ENCODE peak calls at places on chromosomes 13 and 19, in ten cellular contexts. G is astrocyte of the cerebellum, D is mesenchymal stem cell, R is GM06990, P is neural progenitor cell, I is lower leg skin, E is hepatocyte, Y is psoas muscle, Z is ovary, S is skeletal muscle cell. O is an unnamed sample.

GRCh38 chr19:1122972-1123363 is 19.2 kb downstream of the GPX4 start:
- DNase-seq in G (no peak), D (peak), R (peak), P (peak), I (no peak), E (peak), Y (peak), Z (peak), S (no peak), O (peak)

GRCh38 chr19:42270346-42271044 is 1.4 kb downstream of the CIC start:
- DNase-seq in G (no peak), D (peak), R (peak), P (no peak), I (no peak), E (no peak), Y (peak), Z (peak), S (no peak), O (no peak)

GRCh38 chr19:952680-953500 is 27.1 kb downstream of the ARID3A start:
- DNase-seq in G (no peak), D (peak), R (no peak), P (no peak), I (no peak), E (peak), Y (no peak), Z (peak), S (no peak), O (peak)

GRCh38 chr19:30063184-30064020 is 121.4 kb downstream of the URI1 start:
- DNase-seq in G (no peak), D (no peak), R (no peak), P (no peak), I (no peak), E (no peak), Y (no peak), Z (no peak), S (no peak), O (peak)

GRCh38 chr19:10565028-10565566 is 713 bp downstream of the KRI1 start:
- DNase-seq in G (no peak), D (peak), R (peak), P (peak), I (no peak), E (peak), Y (peak), Z (peak), S (no peak), O (peak)

GRCh38 chr13:68047889-68048288 is 817.8 kb upstream of the PCDH9 start:
- DNase-seq in G (no peak), D (no peak), R (no peak), P (peak), I (no peak), E (no peak), Y (no peak), Z (no peak), S (no peak), O (no peak)

GRCh38 chr13:47175172-47175806 is 278.4 kb upstream of the HTR2A start:
- DNase-seq in G (peak), D (peak), R (no peak), P (no peak), I (no peak), E (no peak), Y (no peak), Z (no peak), S (peak), O (no peak)

GRCh38 chr13:23673354-23673753 is 103.1 kb downstream of the TNFRSF19 start:
- DNase-seq in G (peak), D (peak), R (no peak), P (no peak), I (no peak), E (peak), Y (no peak), Z (no peak), S (peak), O (peak)

GRCh38 chr19:45443462-45444317 is 20.0 kb upstream of the ERCC1 start:
- DNase-seq in G (peak), D (peak), R (peak), P (peak), I (peak), E (peak), Y (peak), Z (peak), S (peak), O (peak)

GRCh38 chr19:1360818-1361461 is 22.8 kb upstream of the NDUFS7 start:
- DNase-seq in G (peak), D (no peak), R (no peak), P (peak), I (peak), E (peak), Y (peak), Z (peak), S (peak), O (peak)

GRCh38 chr13:27233964-27234363 is 17.4 kb upstream of the RPL21 start:
- DNase-seq in G (no peak), D (no peak), R (no peak), P (no peak), I (no peak), E (no peak), Y (no peak), Z (no peak), S (no peak), O (no peak)

GRCh38 chr13:24075137-24075975 is 85.2 kb upstream of the SPATA13 start:
- DNase-seq in G (no peak), D (no peak), R (no peak), P (no peak), I (no peak), E (no peak), Y (no peak), Z (no peak), S (no peak), O (no peak)

GRCh38 chr13:77113496-77113895 is 86.5 kb upstream of the FBXL3 start:
- DNase-seq in G (no peak), D (peak), R (no peak), P (no peak), I (no peak), E (no peak), Y (no peak), Z (no peak), S (no peak), O (no peak)

DNA sequence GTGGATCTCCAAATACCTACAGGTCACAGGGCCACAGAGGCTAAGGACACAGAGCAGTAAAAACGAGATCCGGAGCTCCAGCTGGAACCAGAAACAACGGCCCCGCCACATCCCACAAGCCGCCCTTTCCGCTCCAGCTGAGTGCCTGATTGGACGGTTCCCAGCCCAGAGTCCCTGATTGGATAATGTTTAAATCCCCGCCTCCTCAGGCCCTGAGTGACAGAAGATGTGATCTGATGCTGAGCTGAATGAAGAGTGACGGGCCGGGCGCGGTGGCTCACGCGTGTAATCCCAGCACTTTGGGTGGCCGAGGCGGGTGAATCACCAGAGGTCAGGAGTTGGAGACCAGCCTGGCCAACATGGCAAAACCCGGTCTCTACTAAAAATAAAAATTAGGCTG is at the start of gene ZNF99:
- DNase-seq in G (no peak), D (no peak), R (no peak), P (no peak), I (no peak), E (no peak), Y (peak), Z (peak), S (no peak), O (no peak)
- H3K4me3 ChIP-seq in G (no peak), D (no peak), R (no peak), P (no peak), I (no peak), E (no peak), Y (peak), Z (peak), S (no peak), O (no peak)

GRCh38 chr19:16458391-16459128 is 13.2 kb downstream of the EPS15L1 start:
- DNase-seq in G (no peak), D (no peak), R (no peak), P (no peak), I (no peak), E (no peak), Y (no peak), Z (no peak), S (no peak), O (peak)

GRCh38 chr19:16457954-16458331 is 13.8 kb downstream of the EPS15L1 start:
- DNase-seq in G (no peak), D (no peak), R (no peak), P (no peak), I (no peak), E (no peak), Y (peak), Z (peak), S (no peak), O (no peak)

GRCh38 chr19:16455489-16455888 is 16.3 kb downstream of the EPS15L1 start:
- DNase-seq in G (no peak), D (no peak), R (no peak), P (no peak), I (no peak), E (no peak), Y (no peak), Z (no peak), S (no peak), O (no peak)

GRCh38 chr19:16456652-16457194 is 15.0 kb downstream of the EPS15L1 start:
- DNase-seq in G (no peak), D (peak), R (no peak), P (no peak), I (no peak), E (no peak), Y (no peak), Z (no peak), S (no peak), O (peak)

GRCh38 chr19:16457195-16457953 is 14.4 kb downstream of the EPS15L1 start:
- DNase-seq in G (no peak), D (peak), R (peak), P (peak), I (no peak), E (no peak), Y (peak), Z (peak), S (peak), O (peak)
- H3K4me3 ChIP-seq in G (no peak), D (no peak), R (peak), P (no peak), I (no peak), E (no peak), Y (peak), Z (no peak), S (no peak), O (no peak)

GRCh38 chr19:18390075-18390909 is 4.3 kb downstream of the GDF15 start:
- DNase-seq in G (no peak), D (peak), R (no peak), P (no peak), I (no peak), E (no peak), Y (no peak), Z (no peak), S (no peak), O (peak)

GRCh38 chr19:18389095-18389735 is 3.3 kb downstream of the GDF15 start:
- DNase-seq in G (no peak), D (no peak), R (no peak), P (no peak), I (no peak), E (no peak), Y (no peak), Z (no peak), S (no peak), O (no peak)

GRCh38 chr19:18387395-18387794 is 1.4 kb downstream of the GDF15 start:
- DNase-seq in G (no peak), D (peak), R (no peak), P (no peak), I (no peak), E (peak), Y (no peak), Z (no peak), S (no peak), O (no peak)

GRCh38 chr19:18389736-18390074 is 3.7 kb downstream of the GDF15 start:
- DNase-seq in G (no peak), D (no peak), R (no peak), P (no peak), I (no peak), E (no peak), Y (no peak), Z (no peak), S (no peak), O (no peak)

DNA sequence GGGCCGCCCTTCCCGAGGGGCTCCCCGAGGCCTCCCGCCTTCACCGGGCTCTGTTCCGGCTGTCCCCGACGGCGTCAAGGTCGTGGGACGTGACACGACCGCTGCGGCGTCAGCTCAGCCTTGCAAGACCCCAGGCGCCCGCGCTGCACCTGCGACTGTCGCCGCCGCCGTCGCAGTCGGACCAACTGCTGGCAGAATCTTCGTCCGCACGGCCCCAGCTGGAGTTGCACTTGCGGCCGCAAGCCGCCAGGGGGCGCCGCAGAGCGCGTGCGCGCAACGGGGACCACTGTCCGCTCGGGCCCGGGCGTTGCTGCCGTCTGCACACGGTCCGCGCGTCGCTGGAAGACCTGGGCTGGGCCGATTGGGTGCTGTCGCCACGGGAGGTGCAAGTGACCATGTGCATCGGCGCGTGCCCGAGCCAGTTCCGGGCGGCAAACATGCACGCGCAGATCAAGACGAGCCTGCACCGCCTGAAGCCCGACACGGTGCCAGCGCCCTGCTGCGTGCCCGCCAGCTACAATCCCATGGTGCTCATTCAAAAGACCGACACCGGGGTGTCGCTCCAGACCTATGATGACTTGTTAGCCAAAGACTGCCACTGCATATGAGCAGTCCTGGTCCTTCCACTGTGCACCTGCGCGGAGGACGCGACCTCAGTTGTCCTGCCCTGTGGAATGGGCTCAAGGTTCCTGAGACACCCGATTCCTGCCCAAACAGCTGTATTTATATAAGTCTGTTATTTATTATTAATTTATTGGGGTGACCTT is 2.6 kb downstream of the GDF15 start:
- DNase-seq in G (no peak), D (peak), R (peak), P (peak), I (peak), E (peak), Y (peak), Z (peak), S (no peak), O (peak)
- H3K4me3 ChIP-seq in G (peak), D (peak), R (peak), P (peak), I (no peak), E (no peak), Y (peak), Z (peak), S (peak), O (peak)

GRCh38 chr13:50152224-50152623 is 137.0 kb downstream of the KCNRG start:
- DNase-seq in G (no peak), D (no peak), R (no peak), P (no peak), I (no peak), E (no peak), Y (no peak), Z (no peak), S (no peak), O (no peak)
- H3K4me3 ChIP-seq in G (no peak), D (no peak), R (no peak), P (no peak), I (no peak), E (no peak), Y (peak), Z (no peak), S (no peak), O (no peak)

DNA sequence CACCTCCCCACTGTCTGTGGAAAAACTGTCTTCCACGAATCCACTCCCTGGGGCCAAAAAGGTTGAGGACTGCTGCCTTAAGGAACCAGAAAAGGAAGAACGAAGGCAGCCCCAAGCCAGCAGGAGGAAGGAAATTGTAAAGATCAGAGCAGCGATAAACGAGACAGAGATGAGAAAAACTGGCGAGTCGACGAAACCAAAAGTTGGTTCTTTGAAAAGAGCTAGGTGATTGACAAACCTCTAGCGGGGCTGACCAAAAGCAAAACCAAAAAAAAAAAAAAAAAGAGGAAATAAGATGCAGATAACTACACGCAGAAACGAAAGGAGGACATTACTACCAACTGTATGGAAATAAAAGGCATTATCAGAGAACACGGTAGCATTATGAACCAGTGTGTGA is 76.9 kb downstream of the GADD45B start:
- DNase-seq in G (no peak), D (peak), R (peak), P (no peak), I (no peak), E (no peak), Y (no peak), Z (no peak), S (no peak), O (peak)
- H3K4me3 ChIP-seq in G (no peak), D (no peak), R (no peak), P (no peak), I (no peak), E (no peak), Y (no peak), Z (peak), S (peak), O (no peak)

DNA sequence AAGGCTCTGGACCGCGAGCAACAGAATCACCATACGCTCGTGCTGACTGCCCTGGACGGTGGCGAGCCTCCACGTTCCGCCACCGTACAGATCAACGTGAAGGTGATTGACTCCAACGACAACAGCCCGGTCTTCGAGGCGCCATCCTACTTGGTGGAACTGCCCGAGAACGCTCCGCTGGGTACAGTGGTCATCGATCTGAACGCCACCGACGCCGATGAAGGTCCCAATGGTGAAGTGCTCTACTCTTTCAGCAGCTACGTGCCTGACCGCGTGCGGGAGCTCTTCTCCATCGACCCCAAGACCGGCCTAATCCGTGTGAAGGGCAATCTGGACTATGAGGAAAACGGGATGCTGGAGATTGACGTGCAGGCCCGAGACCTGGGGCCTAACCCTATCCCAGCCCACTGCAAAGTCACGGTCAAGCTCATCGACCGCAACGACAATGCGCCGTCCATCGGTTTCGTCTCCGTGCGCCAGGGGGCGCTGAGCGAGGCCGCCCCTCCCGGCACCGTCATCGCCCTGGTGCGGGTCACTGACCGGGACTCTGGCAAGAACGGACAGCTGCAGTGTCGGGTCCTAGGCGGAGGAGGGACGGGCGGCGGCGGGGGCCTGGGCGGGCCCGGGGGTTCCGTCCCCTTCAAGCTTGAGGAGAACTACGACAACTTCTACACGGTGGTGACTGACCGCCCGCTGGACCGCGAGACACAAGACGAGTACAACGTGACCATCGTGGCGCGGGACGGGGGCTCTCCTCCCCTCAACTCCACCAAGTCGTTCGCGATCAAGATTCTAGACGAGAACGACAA is 1.8 kb downstream of the PCDH17 start:
- DNase-seq in G (no peak), D (no peak), R (no peak), P (peak), I (no peak), E (peak), Y (peak), Z (peak), S (no peak), O (peak)
- H3K4me3 ChIP-seq in G (peak), D (no peak), R (no peak), P (peak), I (no peak), E (peak), Y (peak), Z (peak), S (no peak), O (peak)

GRCh38 chr19:38250428-38250820 is 5.8 kb downstream of the PPP1R14A start:
- DNase-seq in G (no peak), D (no peak), R (no peak), P (no peak), I (no peak), E (no peak), Y (no peak), Z (no peak), S (no peak), O (peak)
- H3K4me3 ChIP-seq in G (no peak), D (no peak), R (no peak), P (no peak), I (no peak), E (no peak), Y (no peak), Z (no peak), S (no peak), O (no peak)

GRCh38 chr19:3645726-3646125 is 19.1 kb upstream of the CACTIN start:
- DNase-seq in G (no peak), D (no peak), R (no peak), P (no peak), I (no peak), E (no peak), Y (no peak), Z (no peak), S (no peak), O (no peak)
- H3K4me3 ChIP-seq in G (no peak), D (no peak), R (no peak), P (no peak), I (no peak), E (no peak), Y (no peak), Z (no peak), S (no peak), O (no peak)

DNA sequence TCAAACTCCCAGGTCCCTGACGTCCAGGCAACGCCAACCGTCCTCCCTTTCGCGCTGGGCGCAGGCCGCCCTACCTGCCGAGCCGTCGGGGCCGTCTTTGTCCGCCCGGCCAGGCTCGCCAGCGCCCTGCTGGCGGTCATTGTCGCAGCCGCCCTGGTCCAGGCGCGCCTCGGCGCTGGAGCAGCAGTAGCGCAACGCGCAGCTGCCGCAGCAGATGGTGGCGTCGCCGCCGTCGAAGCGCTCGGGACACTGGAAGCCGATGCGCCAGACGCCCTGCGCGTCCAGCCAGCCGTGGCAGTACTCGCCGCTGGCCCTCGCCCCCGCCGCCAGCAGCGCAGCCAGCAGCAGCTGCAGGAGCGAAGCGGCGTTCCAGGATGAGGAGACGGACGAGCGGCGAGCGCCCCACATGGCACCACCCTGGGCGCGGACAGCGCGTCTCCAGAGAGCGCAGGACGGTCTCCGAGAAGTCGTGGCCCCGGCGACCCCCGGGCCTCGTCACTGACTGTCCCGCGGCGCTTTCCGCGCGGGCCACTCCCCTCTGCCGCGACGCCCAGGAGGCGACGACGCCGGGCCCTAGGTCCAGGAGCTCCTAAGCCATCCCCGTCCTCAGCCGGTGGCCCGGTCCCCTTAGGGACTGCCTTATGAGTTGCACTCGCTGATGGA is 1.1 kb downstream of the SHISA2 start:
- DNase-seq in G (no peak), D (peak), R (no peak), P (peak), I (no peak), E (peak), Y (peak), Z (no peak), S (no peak), O (peak)
- H3K4me3 ChIP-seq in G (peak), D (peak), R (no peak), P (peak), I (no peak), E (peak), Y (peak), Z (no peak), S (peak), O (peak)

DNA sequence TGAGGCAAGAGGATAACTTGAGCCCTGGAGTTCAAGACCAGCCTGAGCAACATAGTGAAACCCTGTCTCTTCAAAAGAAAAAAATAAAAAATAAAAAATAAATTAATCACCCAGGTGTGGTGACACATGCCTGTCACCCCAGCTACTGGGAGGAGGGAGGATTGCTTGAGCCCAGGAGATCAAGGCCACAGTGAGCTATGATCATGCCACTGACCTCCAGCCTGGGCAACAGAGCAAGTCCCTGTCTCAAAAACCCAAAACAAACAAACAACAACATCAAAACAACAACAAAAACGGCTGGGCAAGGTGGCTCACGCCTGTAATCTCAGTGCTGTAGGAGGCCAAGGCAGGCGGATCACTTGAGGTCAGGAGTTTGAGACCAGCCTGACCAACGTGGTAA is 4.3 kb upstream of the SLC39A3 start:
- DNase-seq in G (no peak), D (no peak), R (no peak), P (no peak), I (no peak), E (no peak), Y (no peak), Z (no peak), S (no peak), O (no peak)
- H3K4me3 ChIP-seq in G (no peak), D (no peak), R (no peak), P (no peak), I (no peak), E (no peak), Y (no peak), Z (no peak), S (no peak), O (no peak)